ENCODE peak calls at places on chromosomes 16 and 17, in nine cellular contexts. One of them, this sample, is unnamed.

GRCh38 chr17:45149669-45150603 is 1.7 kb downstream of the HEXIM1 start:
- DNase-seq in stomach: peak
- DNase-seq in GM12891: no peak
- DNase-seq in suprapubic skin: peak
- DNase-seq in upper lobe of left lung: peak
- DNase-seq in HL-60: no peak
- DNase-seq in esophagus muscularis mucosa: no peak
- DNase-seq in GM12878: no peak
- DNase-seq in sigmoid colon: peak
- DNase-seq in this sample: peak

GRCh38 chr17:31291820-31292219 is 5.2 kb downstream of the OMG start:
- DNase-seq in sigmoid colon: no peak
- DNase-seq in suprapubic skin: no peak
- DNase-seq in GM12878: no peak
- DNase-seq in esophagus muscularis mucosa: no peak
- DNase-seq in GM12891: no peak
- DNase-seq in stomach: no peak
- DNase-seq in upper lobe of left lung: no peak
- DNase-seq in HL-60: no peak
- DNase-seq in this sample: no peak

GRCh38 chr17:42118545-42118944 is 2.6 kb downstream of the KAT2A start:
- DNase-seq in upper lobe of left lung: no peak
- DNase-seq in suprapubic skin: no peak
- DNase-seq in stomach: peak
- DNase-seq in GM12891: no peak
- DNase-seq in GM12878: no peak
- DNase-seq in esophagus muscularis mucosa: no peak
- DNase-seq in sigmoid colon: no peak
- DNase-seq in HL-60: no peak
- DNase-seq in this sample: no peak

GRCh38 chr17:32264140-32264799 is 1.4 kb upstream of the RHBDL3 start:
- DNase-seq in GM12891: no peak
- DNase-seq in upper lobe of left lung: no peak
- DNase-seq in suprapubic skin: no peak
- DNase-seq in stomach: no peak
- DNase-seq in GM12878: no peak
- DNase-seq in HL-60: no peak
- DNase-seq in esophagus muscularis mucosa: no peak
- DNase-seq in sigmoid colon: no peak
- DNase-seq in this sample: no peak

GRCh38 chr16:58201163-58201562 is 3.3 kb upstream of the CSNK2A2 start:
- DNase-seq in GM12891: no peak
- DNase-seq in suprapubic skin: no peak
- DNase-seq in upper lobe of left lung: no peak
- DNase-seq in GM12878: no peak
- DNase-seq in stomach: no peak
- DNase-seq in esophagus muscularis mucosa: no peak
- DNase-seq in sigmoid colon: no peak
- DNase-seq in HL-60: no peak
- DNase-seq in this sample: no peak

GRCh38 chr16:79267781-79268180 is 332.8 kb downstream of the MAF start:
- DNase-seq in esophagus muscularis mucosa: no peak
- DNase-seq in GM12891: no peak
- DNase-seq in HL-60: no peak
- DNase-seq in upper lobe of left lung: no peak
- DNase-seq in stomach: no peak
- DNase-seq in GM12878: no peak
- DNase-seq in sigmoid colon: no peak
- DNase-seq in suprapubic skin: no peak
- DNase-seq in this sample: no peak

GRCh38 chr17:79925242-79925957 is 86.2 kb upstream of the CBX4 start:
- DNase-seq in stomach: peak
- DNase-seq in esophagus muscularis mucosa: no peak
- DNase-seq in GM12891: no peak
- DNase-seq in sigmoid colon: no peak
- DNase-seq in GM12878: no peak
- DNase-seq in suprapubic skin: no peak
- DNase-seq in upper lobe of left lung: peak
- DNase-seq in HL-60: no peak
- DNase-seq in this sample: peak

GRCh38 chr17:42179911-42180410 is 981 bp downstream of the KCNH4 start:
- DNase-seq in GM12891: no peak
- DNase-seq in HL-60: no peak
- DNase-seq in stomach: peak
- DNase-seq in suprapubic skin: no peak
- DNase-seq in GM12878: no peak
- DNase-seq in sigmoid colon: no peak
- DNase-seq in esophagus muscularis mucosa: no peak
- DNase-seq in upper lobe of left lung: no peak
- DNase-seq in this sample: peak

GRCh38 chr16:69498926-69499325 is 66.8 kb upstream of the NFAT5 start:
- DNase-seq in HL-60: no peak
- DNase-seq in sigmoid colon: no peak
- DNase-seq in upper lobe of left lung: no peak
- DNase-seq in GM12878: no peak
- DNase-seq in suprapubic skin: no peak
- DNase-seq in esophagus muscularis mucosa: no peak
- DNase-seq in GM12891: no peak
- DNase-seq in stomach: no peak
- DNase-seq in this sample: no peak

GRCh38 chr17:66655861-66656260 is 179.1 kb upstream of the CACNG5 start:
- DNase-seq in HL-60: no peak
- DNase-seq in sigmoid colon: no peak
- DNase-seq in upper lobe of left lung: no peak
- DNase-seq in GM12878: no peak
- DNase-seq in suprapubic skin: no peak
- DNase-seq in GM12891: no peak
- DNase-seq in stomach: no peak
- DNase-seq in esophagus muscularis mucosa: no peak
- DNase-seq in this sample: no peak

GRCh38 chr16:86595983-86596605 is 17.7 kb downstream of the FOXL1 start:
- DNase-seq in GM12878: no peak
- DNase-seq in upper lobe of left lung: no peak
- DNase-seq in suprapubic skin: no peak
- DNase-seq in GM12891: no peak
- DNase-seq in HL-60: no peak
- DNase-seq in stomach: no peak
- DNase-seq in sigmoid colon: no peak
- DNase-seq in esophagus muscularis mucosa: no peak
- DNase-seq in this sample: no peak

GRCh38 chr17:68299817-68300216 is 8.5 kb downstream of the ARSG start:
- DNase-seq in esophagus muscularis mucosa: no peak
- DNase-seq in HL-60: no peak
- DNase-seq in suprapubic skin: no peak
- DNase-seq in upper lobe of left lung: no peak
- DNase-seq in GM12878: no peak
- DNase-seq in stomach: no peak
- DNase-seq in sigmoid colon: no peak
- DNase-seq in GM12891: no peak
- DNase-seq in this sample: no peak

GRCh38 chr17:68302666-68303065 is 11.4 kb downstream of the ARSG start:
- DNase-seq in esophagus muscularis mucosa: no peak
- DNase-seq in stomach: no peak
- DNase-seq in sigmoid colon: no peak
- DNase-seq in HL-60: no peak
- DNase-seq in GM12891: no peak
- DNase-seq in upper lobe of left lung: no peak
- DNase-seq in GM12878: no peak
- DNase-seq in suprapubic skin: no peak
- DNase-seq in this sample: no peak

GRCh38 chr17:68305132-68305531 is 13.8 kb downstream of the ARSG start:
- DNase-seq in GM12878: no peak
- DNase-seq in esophagus muscularis mucosa: no peak
- DNase-seq in HL-60: no peak
- DNase-seq in sigmoid colon: no peak
- DNase-seq in stomach: no peak
- DNase-seq in upper lobe of left lung: no peak
- DNase-seq in GM12891: no peak
- DNase-seq in suprapubic skin: no peak
- DNase-seq in this sample: no peak

GRCh38 chr17:68301438-68301959 is 10.2 kb downstream of the ARSG start:
- DNase-seq in GM12891: no peak
- DNase-seq in sigmoid colon: no peak
- DNase-seq in GM12878: no peak
- DNase-seq in HL-60: no peak
- DNase-seq in stomach: no peak
- DNase-seq in suprapubic skin: no peak
- DNase-seq in upper lobe of left lung: no peak
- DNase-seq in esophagus muscularis mucosa: no peak
- DNase-seq in this sample: no peak

DNA sequence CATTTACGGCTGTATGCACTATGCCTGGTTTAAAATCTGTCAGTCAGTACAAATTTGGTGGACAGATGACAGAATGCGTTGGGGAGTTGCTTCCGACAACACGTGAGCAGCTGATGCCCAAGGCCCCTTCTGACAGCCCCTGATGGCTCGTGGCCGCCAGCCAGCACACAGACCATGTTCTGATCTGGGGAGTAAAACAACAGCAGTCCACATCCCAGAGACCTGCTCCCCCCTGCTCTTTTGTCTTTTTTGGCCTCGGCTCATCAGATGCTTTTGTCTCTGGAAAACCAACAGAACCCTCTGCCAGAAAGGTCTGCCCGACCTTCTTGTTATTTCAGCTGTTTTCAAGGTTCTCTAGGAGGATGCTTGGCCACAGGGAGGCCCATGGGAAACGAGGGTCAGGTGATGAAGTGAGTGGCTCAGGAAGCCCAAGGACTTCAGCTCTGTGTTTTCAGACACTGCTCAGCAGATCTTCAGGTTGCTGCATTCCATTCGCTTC is 10.8 kb downstream of the ARSG start:
- DNase-seq in esophagus muscularis mucosa: no peak
- DNase-seq in upper lobe of left lung: no peak
- DNase-seq in GM12878: no peak
- DNase-seq in suprapubic skin: no peak
- DNase-seq in HL-60: no peak
- DNase-seq in sigmoid colon: no peak
- DNase-seq in GM12891: no peak
- DNase-seq in stomach: no peak
- DNase-seq in this sample: no peak
- TF ChIP-seq POLR2AphosphoS5 in esophagus muscularis mucosa: no peak
- TF ChIP-seq POLR2AphosphoS5 in upper lobe of left lung: no peak
- TF ChIP-seq POLR2AphosphoS5 in GM12878: no peak
- TF ChIP-seq POLR2AphosphoS5 in suprapubic skin: no peak
- TF ChIP-seq POLR2AphosphoS5 in HL-60: no peak
- TF ChIP-seq POLR2AphosphoS5 in sigmoid colon: no peak
- TF ChIP-seq POLR2AphosphoS5 in GM12891: no peak
- TF ChIP-seq POLR2AphosphoS5 in stomach: no peak
- TF ChIP-seq POLR2AphosphoS5 in this sample: no peak

DNA sequence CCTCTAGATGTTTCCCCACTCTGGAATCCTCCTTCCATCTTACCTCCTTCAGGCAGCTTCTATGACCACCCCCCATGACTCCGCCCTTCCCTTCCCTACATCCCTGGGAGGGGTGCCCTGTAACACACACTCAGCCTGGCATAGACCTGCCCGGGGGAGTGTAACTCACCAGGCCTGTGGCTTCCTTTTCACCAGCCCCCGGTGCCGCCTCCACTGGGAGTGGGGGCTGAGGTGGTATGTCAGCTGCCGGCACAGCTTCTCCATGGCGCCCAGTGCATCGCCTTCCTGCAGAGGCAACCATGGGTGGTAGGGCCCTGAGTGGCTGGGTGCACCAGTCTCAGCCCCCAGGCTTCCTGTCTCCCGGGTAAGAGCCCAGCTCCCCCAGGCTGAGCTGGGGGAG is 32.3 kb downstream of the TRPV2 start:
- DNase-seq in stomach: no peak
- DNase-seq in GM12891: no peak
- DNase-seq in sigmoid colon: no peak
- DNase-seq in suprapubic skin: no peak
- DNase-seq in HL-60: no peak
- DNase-seq in esophagus muscularis mucosa: no peak
- DNase-seq in upper lobe of left lung: no peak
- DNase-seq in GM12878: no peak
- DNase-seq in this sample: no peak
- TF ChIP-seq POLR2AphosphoS5 in stomach: no peak
- TF ChIP-seq POLR2AphosphoS5 in GM12891: no peak
- TF ChIP-seq POLR2AphosphoS5 in sigmoid colon: no peak
- TF ChIP-seq POLR2AphosphoS5 in suprapubic skin: no peak
- TF ChIP-seq POLR2AphosphoS5 in HL-60: no peak
- TF ChIP-seq POLR2AphosphoS5 in esophagus muscularis mucosa: no peak
- TF ChIP-seq POLR2AphosphoS5 in upper lobe of left lung: no peak
- TF ChIP-seq POLR2AphosphoS5 in GM12878: no peak
- TF ChIP-seq POLR2AphosphoS5 in this sample: no peak

DNA sequence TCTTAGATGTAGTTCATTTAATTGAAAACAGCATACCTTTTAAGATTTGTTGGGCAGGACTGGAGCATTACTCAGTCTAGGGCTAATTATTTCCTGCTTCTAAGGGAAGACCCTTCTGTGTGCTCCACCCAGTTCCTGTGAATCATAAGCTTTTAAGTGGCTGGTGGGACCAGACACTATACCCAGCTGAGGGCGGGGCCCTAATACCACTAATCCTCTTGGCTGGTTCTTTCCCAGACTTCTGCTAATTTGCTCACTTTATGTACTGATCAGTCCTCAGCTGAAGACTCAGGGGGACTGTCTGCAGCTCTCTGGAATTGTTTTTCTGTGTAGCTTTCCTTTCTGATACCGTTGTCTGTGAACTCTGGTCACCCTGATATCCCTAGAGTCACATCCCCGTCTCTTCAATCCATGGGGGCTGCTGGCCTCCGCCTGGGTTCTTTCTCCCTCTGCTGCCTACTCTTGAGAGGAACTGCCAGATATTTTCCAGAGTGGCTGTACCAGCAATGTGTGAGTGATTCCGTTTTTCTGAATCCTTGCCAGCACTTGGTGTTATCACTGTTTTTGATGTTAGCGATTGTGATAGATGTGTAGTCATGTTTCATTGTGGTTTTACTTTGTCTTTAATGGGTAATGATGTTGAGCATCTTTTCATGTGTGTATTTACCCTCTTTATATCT is 35.1 kb downstream of the MFSD11 start:
- DNase-seq in stomach: no peak
- DNase-seq in GM12878: no peak
- DNase-seq in GM12891: no peak
- DNase-seq in suprapubic skin: no peak
- DNase-seq in esophagus muscularis mucosa: no peak
- DNase-seq in upper lobe of left lung: peak
- DNase-seq in sigmoid colon: no peak
- DNase-seq in HL-60: no peak
- DNase-seq in this sample: no peak
- TF ChIP-seq POLR2AphosphoS5 in stomach: no peak
- TF ChIP-seq POLR2AphosphoS5 in GM12878: no peak
- TF ChIP-seq POLR2AphosphoS5 in GM12891: no peak
- TF ChIP-seq POLR2AphosphoS5 in suprapubic skin: no peak
- TF ChIP-seq POLR2AphosphoS5 in esophagus muscularis mucosa: no peak
- TF ChIP-seq POLR2AphosphoS5 in upper lobe of left lung: no peak
- TF ChIP-seq POLR2AphosphoS5 in sigmoid colon: no peak
- TF ChIP-seq POLR2AphosphoS5 in HL-60: no peak
- TF ChIP-seq POLR2AphosphoS5 in this sample: no peak

DNA sequence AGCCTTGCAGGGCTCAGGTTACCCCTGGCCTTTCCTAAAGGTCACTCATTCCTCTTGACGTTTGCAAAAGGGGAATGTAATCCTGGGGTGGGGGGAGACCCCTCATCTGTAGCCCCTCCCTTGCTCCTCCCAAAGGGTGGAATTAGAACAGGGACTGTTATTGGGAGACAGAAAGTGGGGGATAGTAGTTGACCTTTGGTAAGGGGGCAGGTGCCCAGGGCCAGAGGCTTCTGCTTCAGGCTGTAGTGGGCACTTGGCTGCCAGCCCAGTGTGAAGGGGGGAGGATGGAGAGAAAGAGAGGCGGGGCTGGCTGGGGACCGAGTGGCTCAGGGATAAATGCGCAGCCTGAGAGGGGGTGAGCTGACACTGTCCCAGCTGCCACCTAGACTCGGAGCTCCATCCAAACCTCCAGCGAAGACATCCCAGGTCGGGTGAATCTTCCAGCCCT is at the start of gene ENO3:
- DNase-seq in GM12891: no peak
- DNase-seq in esophagus muscularis mucosa: no peak
- DNase-seq in upper lobe of left lung: no peak
- DNase-seq in sigmoid colon: no peak
- DNase-seq in suprapubic skin: no peak
- DNase-seq in stomach: no peak
- DNase-seq in HL-60: no peak
- DNase-seq in GM12878: no peak
- DNase-seq in this sample: peak
- TF ChIP-seq POLR2AphosphoS5 in GM12891: no peak
- TF ChIP-seq POLR2AphosphoS5 in esophagus muscularis mucosa: no peak
- TF ChIP-seq POLR2AphosphoS5 in upper lobe of left lung: no peak
- TF ChIP-seq POLR2AphosphoS5 in sigmoid colon: no peak
- TF ChIP-seq POLR2AphosphoS5 in suprapubic skin: no peak
- TF ChIP-seq POLR2AphosphoS5 in stomach: no peak
- TF ChIP-seq POLR2AphosphoS5 in HL-60: no peak
- TF ChIP-seq POLR2AphosphoS5 in GM12878: no peak
- TF ChIP-seq POLR2AphosphoS5 in this sample: no peak

This sample was measured in transverse colon.